ENCODE peak calls at places on chromosomes 11 and 22, in nine cellular contexts. T is CD4-positive, alpha-beta memory T cell; S is activated naive CD4-positive, alpha-beta T cell treated with anti-CD3 and anti-CD28 coated beads, Interleukin-2, amount 50 U/mL, for 72 hours; Z is ELR; J is stimulated activated naive CD4-positive, alpha-beta T cell; R is posterior cingulate gyrus; G is stimulated activated CD4-positive, alpha-beta T cell treated with anti-CD3 and anti-CD28 coated beads, Interleukin-1b, Interleukin-23, amount 100 ng/mL, for 24 hours; B is sciatic nerve; X is NCI-H1417. D is an unnamed sample.

GRCh38 chr22:28799125-28799833 is 1.1 kb downstream of the XBP1 start:
- DNase-seq in T (no peak), S (peak), Z (peak), J (no peak), R (no peak), G (no peak), B (no peak), X (peak), D (peak)

GRCh38 chr11:68329993-68330699 is 17.8 kb downstream of the LRP5 start:
- DNase-seq in T (no peak), S (no peak), Z (no peak), J (no peak), R (no peak), G (no peak), B (no peak), X (no peak), D (peak)

GRCh38 chr11:84498016-84498415 is 1129.1 kb downstream of the DLG2 start:
- DNase-seq in T (no peak), S (no peak), Z (no peak), J (no peak), R (peak), G (no peak), B (no peak), X (no peak), D (peak)

GRCh38 chr11:115787302-115787701 is 283.1 kb upstream of the CADM1 start:
- DNase-seq in T (no peak), S (no peak), Z (no peak), J (no peak), R (no peak), G (no peak), B (no peak), X (no peak), D (no peak)

GRCh38 chr22:27573280-27573711 is 228.3 kb downstream of the MN1 start:
- DNase-seq in T (no peak), S (no peak), Z (no peak), J (no peak), R (no peak), G (no peak), B (no peak), X (peak), D (no peak)

GRCh38 chr11:858993-859339 is 16.3 kb downstream of the TSPAN4 start:
- DNase-seq in T (no peak), S (no peak), Z (no peak), J (no peak), R (no peak), G (no peak), B (no peak), X (no peak), D (no peak)

GRCh38 chr11:112884012-112884767 is 77.0 kb upstream of the NCAM1 start:
- DNase-seq in T (no peak), S (no peak), Z (no peak), J (no peak), R (no peak), G (no peak), B (no peak), X (no peak), D (no peak)

GRCh38 chr22:39363751-39364484 is 14.1 kb downstream of the SYNGR1 start:
- DNase-seq in T (no peak), S (no peak), Z (no peak), J (no peak), R (peak), G (no peak), B (no peak), X (no peak), D (peak)

GRCh38 chr11:99687320-99687719 is 666.6 kb downstream of the CNTN5 start:
- DNase-seq in T (no peak), S (no peak), Z (peak), J (no peak), R (no peak), G (no peak), B (no peak), X (peak), D (no peak)